ENCODE peak calls at places on chromosome 17, in five cellular contexts. X is NT2/D1, K is H1, Z is HepG2, E is GM12878. P is an unnamed sample.

GRCh38 chr17:80705988-80706387 is 161.3 kb downstream of the RPTOR start:
- DNase-seq in E (no peak), Z (no peak), X (no peak), K (no peak), P (no peak)

GRCh38 chr17:49730787-49731441 is 23.1 kb upstream of the SLC35B1 start:
- DNase-seq in Z (no peak), X (no peak), E (no peak), K (no peak), P (no peak)

GRCh38 chr17:63698381-63698885 is 1.5 kb downstream of the LIMD2 start:
- DNase-seq in X (no peak), E (no peak), K (no peak), Z (no peak), P (no peak)

GRCh38 chr17:35170968-35171771 is 23.0 kb downstream of the SLC35G3 start:
- DNase-seq in X (no peak), E (no peak), Z (no peak), K (no peak), P (peak; percentile 17)

GRCh38 chr17:27550974-27551505 is 79.9 kb upstream of the LGALS9 start:
- DNase-seq in K (no peak), E (no peak), X (no peak), Z (no peak), P (no peak)

GRCh38 chr17:80941743-80942211 is 49.9 kb upstream of the CHMP6 start:
- DNase-seq in E (no peak), X (no peak), K (no peak), Z (no peak), P (no peak)

GRCh38 chr17:51298508-51299371 is 38.4 kb downstream of the UTP18 start:
- DNase-seq in K (no peak), X (peak; percentile 46), Z (peak; percentile 76), E (no peak), P (peak; percentile 52)

GRCh38 chr17:21376835-21377690 is 906 bp downstream of the KCNJ12 start:
- DNase-seq in K (no peak), E (no peak), X (no peak), Z (no peak), P (peak; percentile 56)

GRCh38 chr17:14559220-14559619 is 258.3 kb downstream of the HS3ST3B1 start:
- DNase-seq in X (no peak), E (no peak), Z (no peak), K (no peak), P (no peak)

GRCh38 chr17:1412185-1413110 is 12.4 kb upstream of the YWHAE start:
- DNase-seq in Z (peak; percentile 21), E (no peak), K (no peak), X (no peak), P (no peak)

GRCh38 chr17:9802701-9803100 is 11.3 kb upstream of the DHRS7C start:
- DNase-seq in X (no peak), E (no peak), K (no peak), Z (no peak), P (no peak)

GRCh38 chr17:11336290-11336995 is 95.4 kb downstream of the SHISA6 start:
- DNase-seq in X (no peak), Z (no peak), K (no peak), E (no peak), P (no peak)

GRCh38 chr17:9363440-9364350 is 211.9 kb downstream of the STX8 start:
- DNase-seq in Z (no peak), K (no peak), E (no peak), X (no peak), P (no peak)

GRCh38 chr17:28494445-28495188 is 11.5 kb upstream of the FOXN1 start:
- DNase-seq in Z (peak; percentile 27), X (peak; percentile 35), E (no peak), K (peak; percentile 41), P (peak; percentile 78)

GRCh38 chr17:17408236-17408794 is 68.5 kb upstream of the MED9 start:
- DNase-seq in K (no peak), Z (peak; percentile 70), X (no peak), E (no peak), P (no peak)

DNA sequence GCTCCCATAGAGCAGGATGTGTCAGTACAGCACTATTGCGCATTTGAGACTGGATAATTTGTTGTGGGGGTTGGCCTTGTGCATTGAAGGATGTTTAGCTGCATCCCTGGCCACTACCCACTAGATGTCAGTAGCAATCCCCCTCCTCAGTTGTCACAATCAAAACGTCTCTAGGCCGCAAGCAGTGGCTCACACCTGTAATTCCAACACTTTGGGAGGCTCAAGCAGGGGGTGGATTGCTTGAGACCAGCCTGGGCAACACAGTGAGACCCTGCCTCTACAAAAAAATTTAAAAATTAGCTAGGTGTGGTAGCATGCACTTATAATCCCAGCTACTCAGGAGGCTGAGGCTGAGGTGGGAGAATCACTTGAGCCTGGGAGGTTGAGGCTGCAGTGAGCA is 48.4 kb downstream of the CENPV start:
- DNase-seq in E (no peak), K (no peak), X (peak; percentile 36), Z (peak; percentile 63), P (peak; percentile 39)
- TF ChIP-seq SUZ12 in E (no peak), K (no peak), X (no peak), Z (no peak), P (no peak)

GRCh38 chr17:67431210-67432015 is 54.3 kb downstream of the PITPNC1 start:
- DNase-seq in E (no peak), K (no peak), Z (no peak), X (no peak), P (no peak)
- TF ChIP-seq SUZ12 in E (no peak), K (no peak), Z (no peak), X (no peak), P (no peak)

GRCh38 chr17:58312824-58313223 is 15.8 kb downstream of the TSPOAP1 start:
- DNase-seq in K (no peak), E (no peak), X (no peak), Z (no peak), P (no peak)
- TF ChIP-seq SUZ12 in K (no peak), E (no peak), X (no peak), Z (no peak), P (no peak)

GRCh38 chr17:77045441-77046041 is 95.2 kb upstream of the SEC14L1 start:
- DNase-seq in Z (no peak), K (no peak), X (no peak), E (no peak), P (no peak)

GRCh38 chr17:77054926-77055325 is 85.8 kb upstream of the SEC14L1 start:
- DNase-seq in K (no peak), X (no peak), E (no peak), Z (no peak), P (no peak)

GRCh38 chr17:77049440-77049839 is 91.3 kb upstream of the SEC14L1 start:
- DNase-seq in K (no peak), X (no peak), Z (no peak), E (no peak), P (no peak)
- TF ChIP-seq SUZ12 in K (no peak), X (no peak), Z (no peak), E (no peak), P (no peak)

GRCh38 chr17:20302191-20302917 is 165.0 kb downstream of the LGALS9B start:
- DNase-seq in E (no peak), Z (no peak), X (no peak), K (no peak), P (no peak)

GRCh38 chr17:20299013-20299412 is 168.3 kb downstream of the LGALS9B start:
- DNase-seq in Z (no peak), E (no peak), K (no peak), X (no peak), P (no peak)

GRCh38 chr17:20304961-20305360 is 162.4 kb downstream of the LGALS9B start:
- DNase-seq in E (no peak), Z (no peak), X (no peak), K (no peak), P (no peak)

GRCh38 chr17:20300399-20301037 is 166.8 kb downstream of the LGALS9B start:
- DNase-seq in X (no peak), K (no peak), E (no peak), Z (no peak), P (no peak)
- TF ChIP-seq SUZ12 in X (no peak), K (no peak), E (no peak), Z (no peak), P (no peak)

P was measured in HEK293T.